ENCODE peak calls at places on chromosomes 11 and 22, in four cellular contexts. Z is neuronal stem cell, I is mesenchymal stem cell, Y is mesendoderm. A is an unnamed sample.

GRCh38 chr22:24982301-24983056 is 30.0 kb downstream of the KIAA1671 start:
- DNase-seq in Y (peak; percentile 28), I (no peak), Z (no peak), A (no peak)

GRCh38 chr11:46695345-46696211 is 4.8 kb downstream of the ARHGAP1 start:
- DNase-seq in Y (no peak), I (no peak), Z (no peak), A (no peak)

GRCh38 chr11:3073029-3073435 is 15.8 kb upstream of the CARS1 start:
- DNase-seq in I (peak; percentile 64), Y (no peak), Z (no peak), A (no peak)

GRCh38 chr11:109937968-109938367 is 155.2 kb upstream of the ZC3H12C start:
- DNase-seq in Z (no peak), I (no peak), Y (no peak), A (no peak)

GRCh38 chr11:15101072-15101701 is 13.5 kb upstream of the INSC start:
- DNase-seq in I (peak; percentile 71), Z (peak; percentile 57), Y (peak; percentile 70), A (peak; percentile 65)

GRCh38 chr11:73012121-73012863 is 129.8 kb downstream of the FCHSD2 start:
- DNase-seq in Y (no peak), I (peak; percentile 48), Z (no peak), A (no peak)

GRCh38 chr22:32476286-32476685 is 1.7 kb downstream of the FBXO7 start:
- DNase-seq in I (peak; percentile 17), Y (no peak), Z (no peak), A (no peak)

GRCh38 chr22:16932577-16932976 is 75.4 kb downstream of the GAB4 start:
- DNase-seq in Y (no peak), Z (no peak), I (no peak), A (no peak)

GRCh38 chr22:33440756-33441155 is 382.6 kb upstream of the SYN3 start:
- DNase-seq in I (no peak), Z (no peak), Y (no peak), A (no peak)

GRCh38 chr22:20213833-20214708 is 54.0 kb downstream of the RTN4R start:
- DNase-seq in Z (no peak), I (no peak), Y (no peak), A (no peak)

GRCh38 chr11:33507967-33508366 is 192.7 kb downstream of the C11orf91 start:
- DNase-seq in Y (peak; percentile 69), Z (no peak), I (peak; percentile 19), A (peak; percentile 34)

GRCh38 chr11:46673713-46674462 is 26.5 kb downstream of the ARHGAP1 start:
- DNase-seq in Y (peak; percentile 22), Z (no peak), I (no peak), A (no peak)

GRCh38 chr22:19397729-19398094 is 33.8 kb downstream of the HIRA start:
- DNase-seq in Z (no peak), Y (no peak), I (no peak), A (no peak)

GRCh38 chr11:30852645-30853044 is 266.5 kb upstream of the MPPED2 start:
- DNase-seq in Y (no peak), I (no peak), Z (no peak), A (no peak)

GRCh38 chr22:49826603-49827306 is 918 bp downstream of the BRD1 start:
- DNase-seq in Z (no peak), I (peak; percentile 47), Y (peak; percentile 25), A (no peak)

DNA sequence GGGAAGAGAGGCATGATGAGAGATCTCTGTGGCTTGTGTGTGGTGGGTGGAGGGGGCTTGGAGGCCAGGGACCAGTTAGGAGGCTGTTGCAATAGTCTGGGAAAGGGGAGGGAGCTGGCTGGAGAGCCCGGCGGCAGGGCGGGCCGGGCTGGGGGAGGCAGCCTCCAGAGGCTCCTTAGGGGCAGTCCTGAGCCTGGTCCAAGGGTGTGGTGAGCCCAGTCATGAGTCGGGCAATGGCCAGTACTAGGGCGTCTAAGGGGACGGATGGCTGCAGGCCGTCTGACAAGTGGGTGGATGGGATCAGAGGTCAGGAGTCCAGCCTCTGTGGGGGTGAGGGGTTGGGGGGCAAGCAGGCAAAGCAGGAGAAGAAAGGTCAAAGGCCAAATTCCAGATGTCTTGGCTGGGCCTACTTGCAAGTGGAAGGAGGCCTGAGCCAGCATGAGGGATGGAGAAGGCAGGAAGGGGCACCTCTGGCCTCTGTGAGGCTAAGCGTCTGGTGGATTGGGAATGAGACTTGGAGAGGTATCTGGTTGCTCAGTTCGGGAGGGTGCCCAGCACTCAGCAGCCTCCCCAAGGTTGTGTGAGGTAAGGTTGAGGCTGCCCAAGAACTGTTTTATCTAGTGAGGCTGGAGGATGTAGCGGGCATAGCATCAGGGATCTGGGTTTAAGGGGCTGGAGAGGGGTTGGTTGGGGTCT is 6.0 kb upstream of the CD248 start:
- DNase-seq in Z (no peak), Y (no peak), I (no peak), A (no peak)
- H3K9ac ChIP-seq in Z (no peak overlapping the region), Y (no peak overlapping the region), I (peak overlapping the region; percentile 72), A (no peak overlapping the region)

GRCh38 chr11:85406841-85407240 is 220.3 kb downstream of the DLG2 start:
- DNase-seq in Z (no peak), I (no peak), Y (no peak), A (no peak)
- H2BK120ac ChIP-seq in Z (no peak overlapping the region), I (no peak overlapping the region), Y (no peak overlapping the region), A (no peak overlapping the region)

GRCh38 chr22:47420211-47420610 is 657.8 kb downstream of the TBC1D22A start:
- DNase-seq in Y (no peak), I (no peak), Z (no peak), A (no peak)

GRCh38 chr22:47419239-47419638 is 656.8 kb downstream of the TBC1D22A start:
- DNase-seq in Y (no peak), I (no peak), Z (no peak), A (no peak)

GRCh38 chr22:47422736-47423135 is 660.3 kb downstream of the TBC1D22A start:
- DNase-seq in Z (no peak), I (no peak), Y (no peak), A (no peak)

GRCh38 chr22:47421846-47422245 is 659.4 kb downstream of the TBC1D22A start:
- DNase-seq in Z (no peak), Y (no peak), I (no peak), A (no peak)

DNA sequence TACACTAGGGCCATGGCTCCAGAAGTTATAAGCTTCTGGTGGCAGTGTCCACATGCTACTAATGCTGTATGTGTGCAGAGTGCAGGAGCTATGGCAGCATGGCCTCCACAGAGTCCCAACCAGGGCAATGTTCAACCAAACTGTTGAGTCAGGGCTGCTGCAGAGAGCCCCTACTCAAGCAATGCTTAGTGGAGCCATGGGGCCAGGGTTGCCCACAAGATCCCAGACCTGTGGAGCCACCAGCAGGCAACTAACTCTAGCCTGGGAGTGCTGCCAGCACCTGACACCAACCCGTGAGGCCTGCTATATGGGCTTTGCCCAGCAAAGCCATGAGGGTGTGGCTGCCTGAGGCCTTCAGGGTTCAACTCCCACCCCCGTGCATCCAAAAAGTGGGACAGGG is 655.2 kb downstream of the TBC1D22A start:
- DNase-seq in Z (no peak), Y (no peak), I (no peak), A (no peak)
- H3K9ac ChIP-seq in Z (peak overlapping the region; percentile 47), Y (no peak overlapping the region), I (no peak overlapping the region), A (no peak overlapping the region)

DNA sequence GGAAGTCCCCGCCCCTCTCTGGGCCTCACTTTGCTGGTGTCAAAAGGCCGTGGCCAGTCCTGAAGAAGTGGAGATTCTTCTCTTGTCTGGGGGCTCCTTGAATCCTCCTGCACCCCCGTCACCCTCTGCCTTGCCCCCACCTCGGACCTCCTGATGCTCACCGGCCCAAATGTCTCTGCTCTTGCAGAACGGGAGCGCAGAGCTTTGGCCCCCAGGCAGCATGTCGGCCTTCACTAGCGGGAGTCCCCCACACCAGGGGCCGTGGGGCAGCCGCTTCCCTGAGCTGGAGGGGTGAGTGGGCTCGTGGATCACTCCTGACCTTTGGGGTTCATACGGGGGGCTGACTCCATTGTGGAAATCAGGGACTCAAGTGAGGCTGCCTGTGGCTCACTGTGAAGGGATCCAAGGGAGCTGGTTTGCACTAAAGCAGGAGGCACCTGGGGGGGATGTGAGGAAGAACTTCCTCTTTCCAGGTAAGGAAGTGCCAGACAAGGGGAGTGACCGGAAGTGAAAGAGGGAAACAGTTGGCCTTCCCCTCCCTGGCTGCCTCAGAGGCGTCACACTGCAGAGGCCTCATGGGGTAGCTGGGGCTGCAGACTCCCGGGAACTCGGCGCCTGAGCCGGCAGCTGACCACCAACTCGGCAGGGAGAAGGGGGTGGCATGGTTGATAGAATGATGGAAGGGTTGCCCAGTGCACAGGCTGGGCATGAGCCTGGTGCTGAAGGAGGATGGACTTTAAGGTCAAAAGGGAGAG is 23.1 kb downstream of the CSF2RB start:
- DNase-seq in I (no peak), Y (no peak), Z (no peak), A (peak; percentile 15)
- H2BK120ac ChIP-seq in I (no peak overlapping the region), Y (no peak overlapping the region), Z (no peak overlapping the region), A (no peak overlapping the region)

GRCh38 chr11:69443138-69443967 is 38.1 kb upstream of the LINC01488 start:
- DNase-seq in I (peak; percentile 96), Z (peak; percentile 91), Y (peak; percentile 97), A (peak; percentile 95)

GRCh38 chr11:69442807-69443137 is 38.7 kb upstream of the LINC01488 start:
- DNase-seq in Z (no peak), I (peak; percentile 96), Y (peak; percentile 90), A (peak; percentile 66)

GRCh38 chr11:69444381-69445130 is 36.9 kb upstream of the LINC01488 start:
- DNase-seq in I (peak; percentile 98), Y (peak; percentile 84), Z (no peak), A (peak; percentile 83)

GRCh38 chr11:69445131-69445470 is 36.4 kb upstream of the LINC01488 start:
- DNase-seq in Y (no peak), Z (no peak), I (no peak), A (no peak)

DNA sequence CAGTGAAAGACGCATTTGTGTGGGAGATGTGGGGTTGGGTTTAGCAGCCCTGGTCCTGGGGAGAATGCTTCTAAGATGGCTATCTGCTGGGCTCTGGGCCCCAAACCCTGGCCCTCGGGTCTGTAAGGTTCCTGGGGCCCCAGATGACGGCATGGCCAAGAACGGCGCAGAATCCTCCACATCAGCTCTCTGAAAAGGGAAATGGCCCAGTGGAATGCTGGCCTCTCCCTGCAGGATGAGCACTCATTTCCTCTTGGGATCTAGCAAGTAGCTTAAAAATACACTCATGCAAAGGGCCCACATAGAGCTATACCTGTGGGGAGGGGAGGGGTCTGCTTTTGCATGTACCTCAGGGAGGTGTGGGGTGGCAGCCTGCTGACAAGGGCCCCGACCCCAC is 37.5 kb upstream of the LINC01488 start:
- DNase-seq in Z (no peak), Y (peak; percentile 55), I (peak; percentile 77), A (no peak)
- H3K9ac ChIP-seq in Z (no peak overlapping the region), Y (peak overlapping the region; percentile 70), I (peak overlapping the region; percentile 97), A (no peak overlapping the region)

DNA sequence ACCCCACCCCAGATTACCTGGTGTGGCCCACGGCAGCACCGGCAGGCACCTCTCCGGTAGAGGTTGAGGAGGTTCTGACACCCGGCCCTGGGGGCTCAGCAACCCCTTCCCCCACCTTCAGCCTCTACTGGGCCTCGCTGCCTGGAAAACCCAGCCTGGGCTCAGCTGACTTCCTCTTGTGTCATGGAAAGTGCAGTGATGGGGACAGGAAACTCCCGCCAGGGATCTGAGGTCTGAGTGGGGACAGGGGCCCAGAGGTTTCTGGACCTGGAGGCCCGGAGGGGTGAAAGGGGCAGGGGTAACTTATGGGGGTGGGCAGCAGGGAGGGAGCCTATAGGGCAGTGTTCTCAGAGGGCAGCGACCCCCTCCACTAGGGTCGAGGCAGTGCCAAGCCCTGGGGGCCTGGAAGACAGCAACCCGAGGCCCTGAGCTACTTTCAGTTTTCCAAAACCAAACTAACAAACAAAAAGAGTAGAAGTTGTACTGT is 10.0 kb upstream of the CD5 start:
- DNase-seq in Z (no peak), I (no peak), Y (peak; percentile 13), A (no peak)
- H2BK120ac ChIP-seq in Z (no peak overlapping the region), I (no peak overlapping the region), Y (no peak overlapping the region), A (no peak overlapping the region)

GRCh38 chr22:27593378-27593777 is 208.2 kb downstream of the MN1 start:
- DNase-seq in Z (no peak), I (no peak), Y (no peak), A (no peak)
- H3K9ac ChIP-seq in Z (no peak overlapping the region), I (no peak overlapping the region), Y (no peak overlapping the region), A (no peak overlapping the region)